ENCODE peak calls at places on chromosomes 12 and 14, in ten cellular contexts. One of them, this sample, is unnamed.

GRCh38 chr12:93177208-93178153 is 200.2 kb upstream of the NUDT4 start:
- DNase-seq in mesothelial cell of epicardium: no peak
- DNase-seq in stimulated activated CD4-positive, alpha-beta T cell treated with anti-CD3 and anti-CD28 coated beads, Interleukin-4, amount 100 ng/mL, for 24 hours: no peak
- DNase-seq in neural crest cell: no peak
- DNase-seq in iris pigment epithelial cell: peak
- DNase-seq in non-pigmented ciliary epithelial cell: no peak
- DNase-seq in NCI-H1105: no peak
- DNase-seq in small intestine: peak
- DNase-seq in activated CD8-positive, alpha-beta memory T cell treated with anti-CD3 and anti-CD28 coated beads, Interleukin-2, amount 50 U/mL, for 48 hours: no peak
- DNase-seq in NB4: no peak
- DNase-seq in this sample: peak

GRCh38 chr14:21647380-21647779 is 6.3 kb upstream of the OR4E2 start:
- DNase-seq in stimulated activated CD4-positive, alpha-beta T cell treated with anti-CD3 and anti-CD28 coated beads, Interleukin-4, amount 100 ng/mL, for 24 hours: no peak
- DNase-seq in mesothelial cell of epicardium: no peak
- DNase-seq in neural crest cell: no peak
- DNase-seq in NB4: no peak
- DNase-seq in NCI-H1105: no peak
- DNase-seq in iris pigment epithelial cell: peak
- DNase-seq in activated CD8-positive, alpha-beta memory T cell treated with anti-CD3 and anti-CD28 coated beads, Interleukin-2, amount 50 U/mL, for 48 hours: no peak
- DNase-seq in small intestine: no peak
- DNase-seq in non-pigmented ciliary epithelial cell: no peak
- DNase-seq in this sample: no peak

GRCh38 chr12:26507613-26508012 is 312.2 kb downstream of the SSPN start:
- DNase-seq in non-pigmented ciliary epithelial cell: no peak
- DNase-seq in small intestine: no peak
- DNase-seq in iris pigment epithelial cell: no peak
- DNase-seq in NB4: no peak
- DNase-seq in NCI-H1105: no peak
- DNase-seq in activated CD8-positive, alpha-beta memory T cell treated with anti-CD3 and anti-CD28 coated beads, Interleukin-2, amount 50 U/mL, for 48 hours: no peak
- DNase-seq in mesothelial cell of epicardium: no peak
- DNase-seq in stimulated activated CD4-positive, alpha-beta T cell treated with anti-CD3 and anti-CD28 coated beads, Interleukin-4, amount 100 ng/mL, for 24 hours: no peak
- DNase-seq in neural crest cell: no peak
- DNase-seq in this sample: no peak

GRCh38 chr14:77014004-77014604 is 14.4 kb downstream of the IRF2BPL start:
- DNase-seq in activated CD8-positive, alpha-beta memory T cell treated with anti-CD3 and anti-CD28 coated beads, Interleukin-2, amount 50 U/mL, for 48 hours: no peak
- DNase-seq in NCI-H1105: no peak
- DNase-seq in small intestine: no peak
- DNase-seq in NB4: no peak
- DNase-seq in iris pigment epithelial cell: peak
- DNase-seq in stimulated activated CD4-positive, alpha-beta T cell treated with anti-CD3 and anti-CD28 coated beads, Interleukin-4, amount 100 ng/mL, for 24 hours: no peak
- DNase-seq in mesothelial cell of epicardium: peak
- DNase-seq in neural crest cell: no peak
- DNase-seq in non-pigmented ciliary epithelial cell: no peak
- DNase-seq in this sample: peak

GRCh38 chr12:21527451-21528180 is 1.5 kb downstream of the SPX start:
- DNase-seq in non-pigmented ciliary epithelial cell: no peak
- DNase-seq in activated CD8-positive, alpha-beta memory T cell treated with anti-CD3 and anti-CD28 coated beads, Interleukin-2, amount 50 U/mL, for 48 hours: peak
- DNase-seq in NCI-H1105: peak
- DNase-seq in NB4: peak
- DNase-seq in neural crest cell: peak
- DNase-seq in stimulated activated CD4-positive, alpha-beta T cell treated with anti-CD3 and anti-CD28 coated beads, Interleukin-4, amount 100 ng/mL, for 24 hours: peak
- DNase-seq in mesothelial cell of epicardium: peak
- DNase-seq in small intestine: peak
- DNase-seq in iris pigment epithelial cell: peak
- DNase-seq in this sample: peak

GRCh38 chr12:20376984-20377383 is 8.6 kb downstream of the PDE3A start:
- DNase-seq in mesothelial cell of epicardium: no peak
- DNase-seq in activated CD8-positive, alpha-beta memory T cell treated with anti-CD3 and anti-CD28 coated beads, Interleukin-2, amount 50 U/mL, for 48 hours: no peak
- DNase-seq in non-pigmented ciliary epithelial cell: no peak
- DNase-seq in neural crest cell: no peak
- DNase-seq in small intestine: no peak
- DNase-seq in NB4: peak
- DNase-seq in iris pigment epithelial cell: peak
- DNase-seq in NCI-H1105: no peak
- DNase-seq in stimulated activated CD4-positive, alpha-beta T cell treated with anti-CD3 and anti-CD28 coated beads, Interleukin-4, amount 100 ng/mL, for 24 hours: no peak
- DNase-seq in this sample: peak

GRCh38 chr14:56686416-56686815 is 106.8 kb downstream of the TMEM260 start:
- DNase-seq in iris pigment epithelial cell: no peak
- DNase-seq in NB4: no peak
- DNase-seq in non-pigmented ciliary epithelial cell: no peak
- DNase-seq in neural crest cell: no peak
- DNase-seq in activated CD8-positive, alpha-beta memory T cell treated with anti-CD3 and anti-CD28 coated beads, Interleukin-2, amount 50 U/mL, for 48 hours: no peak
- DNase-seq in NCI-H1105: no peak
- DNase-seq in small intestine: no peak
- DNase-seq in mesothelial cell of epicardium: no peak
- DNase-seq in stimulated activated CD4-positive, alpha-beta T cell treated with anti-CD3 and anti-CD28 coated beads, Interleukin-4, amount 100 ng/mL, for 24 hours: no peak
- DNase-seq in this sample: no peak

GRCh38 chr14:99266181-99267178 is 5.5 kb downstream of the BCL11B start:
- DNase-seq in iris pigment epithelial cell: peak
- DNase-seq in non-pigmented ciliary epithelial cell: no peak
- DNase-seq in NCI-H1105: peak
- DNase-seq in neural crest cell: peak
- DNase-seq in stimulated activated CD4-positive, alpha-beta T cell treated with anti-CD3 and anti-CD28 coated beads, Interleukin-4, amount 100 ng/mL, for 24 hours: peak
- DNase-seq in mesothelial cell of epicardium: peak
- DNase-seq in small intestine: peak
- DNase-seq in activated CD8-positive, alpha-beta memory T cell treated with anti-CD3 and anti-CD28 coated beads, Interleukin-2, amount 50 U/mL, for 48 hours: peak
- DNase-seq in NB4: peak
- DNase-seq in this sample: peak

GRCh38 chr14:39169541-39169900 is 612 bp downstream of the TRAPPC6B start:
- DNase-seq in stimulated activated CD4-positive, alpha-beta T cell treated with anti-CD3 and anti-CD28 coated beads, Interleukin-4, amount 100 ng/mL, for 24 hours: no peak
- DNase-seq in activated CD8-positive, alpha-beta memory T cell treated with anti-CD3 and anti-CD28 coated beads, Interleukin-2, amount 50 U/mL, for 48 hours: no peak
- DNase-seq in neural crest cell: no peak
- DNase-seq in non-pigmented ciliary epithelial cell: no peak
- DNase-seq in mesothelial cell of epicardium: no peak
- DNase-seq in NCI-H1105: no peak
- DNase-seq in small intestine: peak
- DNase-seq in iris pigment epithelial cell: no peak
- DNase-seq in NB4: peak
- DNase-seq in this sample: no peak

GRCh38 chr12:119005085-119005484 is 23.7 kb downstream of the SRRM4 start:
- DNase-seq in non-pigmented ciliary epithelial cell: no peak
- DNase-seq in iris pigment epithelial cell: no peak
- DNase-seq in mesothelial cell of epicardium: no peak
- DNase-seq in NCI-H1105: no peak
- DNase-seq in NB4: no peak
- DNase-seq in stimulated activated CD4-positive, alpha-beta T cell treated with anti-CD3 and anti-CD28 coated beads, Interleukin-4, amount 100 ng/mL, for 24 hours: no peak
- DNase-seq in activated CD8-positive, alpha-beta memory T cell treated with anti-CD3 and anti-CD28 coated beads, Interleukin-2, amount 50 U/mL, for 48 hours: no peak
- DNase-seq in neural crest cell: no peak
- DNase-seq in small intestine: no peak
- DNase-seq in this sample: no peak

GRCh38 chr14:68146812-68147211 is 327.2 kb downstream of the RAD51B start:
- DNase-seq in iris pigment epithelial cell: peak
- DNase-seq in small intestine: no peak
- DNase-seq in non-pigmented ciliary epithelial cell: peak
- DNase-seq in NB4: no peak
- DNase-seq in NCI-H1105: no peak
- DNase-seq in neural crest cell: no peak
- DNase-seq in stimulated activated CD4-positive, alpha-beta T cell treated with anti-CD3 and anti-CD28 coated beads, Interleukin-4, amount 100 ng/mL, for 24 hours: no peak
- DNase-seq in activated CD8-positive, alpha-beta memory T cell treated with anti-CD3 and anti-CD28 coated beads, Interleukin-2, amount 50 U/mL, for 48 hours: no peak
- DNase-seq in mesothelial cell of epicardium: no peak
- DNase-seq in this sample: peak

GRCh38 chr12:124835652-124836410 is 27.8 kb downstream of the SCARB1 start:
- DNase-seq in NB4: no peak
- DNase-seq in neural crest cell: no peak
- DNase-seq in non-pigmented ciliary epithelial cell: no peak
- DNase-seq in NCI-H1105: no peak
- DNase-seq in small intestine: no peak
- DNase-seq in activated CD8-positive, alpha-beta memory T cell treated with anti-CD3 and anti-CD28 coated beads, Interleukin-2, amount 50 U/mL, for 48 hours: no peak
- DNase-seq in stimulated activated CD4-positive, alpha-beta T cell treated with anti-CD3 and anti-CD28 coated beads, Interleukin-4, amount 100 ng/mL, for 24 hours: no peak
- DNase-seq in iris pigment epithelial cell: no peak
- DNase-seq in mesothelial cell of epicardium: no peak
- DNase-seq in this sample: peak

GRCh38 chr14:106662947-106663346 is 1136.6 kb downstream of the TMEM121 start:
- DNase-seq in activated CD8-positive, alpha-beta memory T cell treated with anti-CD3 and anti-CD28 coated beads, Interleukin-2, amount 50 U/mL, for 48 hours: no peak
- DNase-seq in small intestine: no peak
- DNase-seq in NCI-H1105: no peak
- DNase-seq in stimulated activated CD4-positive, alpha-beta T cell treated with anti-CD3 and anti-CD28 coated beads, Interleukin-4, amount 100 ng/mL, for 24 hours: no peak
- DNase-seq in mesothelial cell of epicardium: no peak
- DNase-seq in neural crest cell: no peak
- DNase-seq in NB4: peak
- DNase-seq in iris pigment epithelial cell: no peak
- DNase-seq in non-pigmented ciliary epithelial cell: no peak
- DNase-seq in this sample: no peak

GRCh38 chr12:98955284-98955683 is 310.2 kb downstream of the APAF1 start:
- DNase-seq in small intestine: no peak
- DNase-seq in NB4: peak
- DNase-seq in iris pigment epithelial cell: peak
- DNase-seq in mesothelial cell of epicardium: no peak
- DNase-seq in neural crest cell: no peak
- DNase-seq in non-pigmented ciliary epithelial cell: no peak
- DNase-seq in activated CD8-positive, alpha-beta memory T cell treated with anti-CD3 and anti-CD28 coated beads, Interleukin-2, amount 50 U/mL, for 48 hours: no peak
- DNase-seq in stimulated activated CD4-positive, alpha-beta T cell treated with anti-CD3 and anti-CD28 coated beads, Interleukin-4, amount 100 ng/mL, for 24 hours: no peak
- DNase-seq in NCI-H1105: no peak
- DNase-seq in this sample: peak

GRCh38 chr14:103854017-103854808 is 6.8 kb upstream of the PPP1R13B start:
- DNase-seq in neural crest cell: no peak
- DNase-seq in small intestine: no peak
- DNase-seq in NB4: no peak
- DNase-seq in NCI-H1105: no peak
- DNase-seq in activated CD8-positive, alpha-beta memory T cell treated with anti-CD3 and anti-CD28 coated beads, Interleukin-2, amount 50 U/mL, for 48 hours: no peak
- DNase-seq in mesothelial cell of epicardium: no peak
- DNase-seq in stimulated activated CD4-positive, alpha-beta T cell treated with anti-CD3 and anti-CD28 coated beads, Interleukin-4, amount 100 ng/mL, for 24 hours: no peak
- DNase-seq in non-pigmented ciliary epithelial cell: no peak
- DNase-seq in iris pigment epithelial cell: no peak
- DNase-seq in this sample: no peak

GRCh38 chr12:122842505-122843405 is 7.5 kb downstream of the HIP1R start:
- DNase-seq in stimulated activated CD4-positive, alpha-beta T cell treated with anti-CD3 and anti-CD28 coated beads, Interleukin-4, amount 100 ng/mL, for 24 hours: no peak
- DNase-seq in non-pigmented ciliary epithelial cell: no peak
- DNase-seq in iris pigment epithelial cell: no peak
- DNase-seq in activated CD8-positive, alpha-beta memory T cell treated with anti-CD3 and anti-CD28 coated beads, Interleukin-2, amount 50 U/mL, for 48 hours: no peak
- DNase-seq in small intestine: no peak
- DNase-seq in neural crest cell: no peak
- DNase-seq in NCI-H1105: no peak
- DNase-seq in mesothelial cell of epicardium: no peak
- DNase-seq in NB4: no peak
- DNase-seq in this sample: no peak

GRCh38 chr14:85415015-85415712 is 114.8 kb upstream of the FLRT2 start:
- DNase-seq in NB4: no peak
- DNase-seq in NCI-H1105: peak
- DNase-seq in mesothelial cell of epicardium: peak
- DNase-seq in non-pigmented ciliary epithelial cell: peak
- DNase-seq in activated CD8-positive, alpha-beta memory T cell treated with anti-CD3 and anti-CD28 coated beads, Interleukin-2, amount 50 U/mL, for 48 hours: no peak
- DNase-seq in small intestine: peak
- DNase-seq in stimulated activated CD4-positive, alpha-beta T cell treated with anti-CD3 and anti-CD28 coated beads, Interleukin-4, amount 100 ng/mL, for 24 hours: no peak
- DNase-seq in iris pigment epithelial cell: peak
- DNase-seq in neural crest cell: no peak
- DNase-seq in this sample: peak

GRCh38 chr14:61145258-61145902 is 135.8 kb downstream of the TMEM30B start:
- DNase-seq in NCI-H1105: peak
- DNase-seq in non-pigmented ciliary epithelial cell: peak
- DNase-seq in mesothelial cell of epicardium: no peak
- DNase-seq in activated CD8-positive, alpha-beta memory T cell treated with anti-CD3 and anti-CD28 coated beads, Interleukin-2, amount 50 U/mL, for 48 hours: no peak
- DNase-seq in stimulated activated CD4-positive, alpha-beta T cell treated with anti-CD3 and anti-CD28 coated beads, Interleukin-4, amount 100 ng/mL, for 24 hours: no peak
- DNase-seq in iris pigment epithelial cell: peak
- DNase-seq in NB4: no peak
- DNase-seq in small intestine: no peak
- DNase-seq in neural crest cell: no peak
- DNase-seq in this sample: peak

GRCh38 chr14:62015945-62016344 is 253.7 kb downstream of the SNAPC1 start:
- DNase-seq in small intestine: no peak
- DNase-seq in stimulated activated CD4-positive, alpha-beta T cell treated with anti-CD3 and anti-CD28 coated beads, Interleukin-4, amount 100 ng/mL, for 24 hours: no peak
- DNase-seq in non-pigmented ciliary epithelial cell: peak
- DNase-seq in mesothelial cell of epicardium: no peak
- DNase-seq in activated CD8-positive, alpha-beta memory T cell treated with anti-CD3 and anti-CD28 coated beads, Interleukin-2, amount 50 U/mL, for 48 hours: no peak
- DNase-seq in neural crest cell: no peak
- DNase-seq in NB4: no peak
- DNase-seq in iris pigment epithelial cell: peak
- DNase-seq in NCI-H1105: peak
- DNase-seq in this sample: peak

GRCh38 chr12:75744607-75745256 is 233.3 kb upstream of the KRR1 start:
- DNase-seq in mesothelial cell of epicardium: no peak
- DNase-seq in iris pigment epithelial cell: no peak
- DNase-seq in small intestine: no peak
- DNase-seq in neural crest cell: no peak
- DNase-seq in NCI-H1105: no peak
- DNase-seq in non-pigmented ciliary epithelial cell: no peak
- DNase-seq in NB4: no peak
- DNase-seq in stimulated activated CD4-positive, alpha-beta T cell treated with anti-CD3 and anti-CD28 coated beads, Interleukin-4, amount 100 ng/mL, for 24 hours: no peak
- DNase-seq in activated CD8-positive, alpha-beta memory T cell treated with anti-CD3 and anti-CD28 coated beads, Interleukin-2, amount 50 U/mL, for 48 hours: no peak
- DNase-seq in this sample: no peak

GRCh38 chr12:28780960-28781359 is 368.1 kb upstream of the FAR2 start:
- DNase-seq in NCI-H1105: no peak
- DNase-seq in stimulated activated CD4-positive, alpha-beta T cell treated with anti-CD3 and anti-CD28 coated beads, Interleukin-4, amount 100 ng/mL, for 24 hours: no peak
- DNase-seq in non-pigmented ciliary epithelial cell: no peak
- DNase-seq in neural crest cell: no peak
- DNase-seq in NB4: no peak
- DNase-seq in activated CD8-positive, alpha-beta memory T cell treated with anti-CD3 and anti-CD28 coated beads, Interleukin-2, amount 50 U/mL, for 48 hours: no peak
- DNase-seq in small intestine: no peak
- DNase-seq in iris pigment epithelial cell: no peak
- DNase-seq in mesothelial cell of epicardium: no peak
- DNase-seq in this sample: no peak

GRCh38 chr14:30283822-30284446 is 275.0 kb upstream of the G2E3 start:
- DNase-seq in NCI-H1105: no peak
- DNase-seq in stimulated activated CD4-positive, alpha-beta T cell treated with anti-CD3 and anti-CD28 coated beads, Interleukin-4, amount 100 ng/mL, for 24 hours: peak
- DNase-seq in mesothelial cell of epicardium: no peak
- DNase-seq in iris pigment epithelial cell: peak
- DNase-seq in neural crest cell: peak
- DNase-seq in NB4: peak
- DNase-seq in non-pigmented ciliary epithelial cell: no peak
- DNase-seq in activated CD8-positive, alpha-beta memory T cell treated with anti-CD3 and anti-CD28 coated beads, Interleukin-2, amount 50 U/mL, for 48 hours: no peak
- DNase-seq in small intestine: peak
- DNase-seq in this sample: peak

GRCh38 chr12:6096527-6096926 is 27.9 kb downstream of the VWF start:
- DNase-seq in NB4: peak
- DNase-seq in activated CD8-positive, alpha-beta memory T cell treated with anti-CD3 and anti-CD28 coated beads, Interleukin-2, amount 50 U/mL, for 48 hours: no peak
- DNase-seq in NCI-H1105: no peak
- DNase-seq in small intestine: no peak
- DNase-seq in iris pigment epithelial cell: no peak
- DNase-seq in non-pigmented ciliary epithelial cell: no peak
- DNase-seq in neural crest cell: no peak
- DNase-seq in stimulated activated CD4-positive, alpha-beta T cell treated with anti-CD3 and anti-CD28 coated beads, Interleukin-4, amount 100 ng/mL, for 24 hours: no peak
- DNase-seq in mesothelial cell of epicardium: no peak
- DNase-seq in this sample: no peak

GRCh38 chr12:122837306-122838265 is 2.3 kb downstream of the HIP1R start:
- DNase-seq in mesothelial cell of epicardium: no peak
- DNase-seq in neural crest cell: no peak
- DNase-seq in NB4: no peak
- DNase-seq in activated CD8-positive, alpha-beta memory T cell treated with anti-CD3 and anti-CD28 coated beads, Interleukin-2, amount 50 U/mL, for 48 hours: no peak
- DNase-seq in small intestine: peak
- DNase-seq in stimulated activated CD4-positive, alpha-beta T cell treated with anti-CD3 and anti-CD28 coated beads, Interleukin-4, amount 100 ng/mL, for 24 hours: no peak
- DNase-seq in non-pigmented ciliary epithelial cell: no peak
- DNase-seq in iris pigment epithelial cell: no peak
- DNase-seq in NCI-H1105: no peak
- DNase-seq in this sample: no peak

GRCh38 chr14:73457050-73457934 is 1.1 kb downstream of the NUMB start:
- DNase-seq in small intestine: peak
- DNase-seq in activated CD8-positive, alpha-beta memory T cell treated with anti-CD3 and anti-CD28 coated beads, Interleukin-2, amount 50 U/mL, for 48 hours: peak
- DNase-seq in neural crest cell: peak
- DNase-seq in NB4: peak
- DNase-seq in stimulated activated CD4-positive, alpha-beta T cell treated with anti-CD3 and anti-CD28 coated beads, Interleukin-4, amount 100 ng/mL, for 24 hours: peak
- DNase-seq in non-pigmented ciliary epithelial cell: no peak
- DNase-seq in NCI-H1105: no peak
- DNase-seq in iris pigment epithelial cell: peak
- DNase-seq in mesothelial cell of epicardium: peak
- DNase-seq in this sample: no peak

GRCh38 chr12:52524898-52525591 is 4.9 kb upstream of the KRT5 start:
- DNase-seq in mesothelial cell of epicardium: peak
- DNase-seq in activated CD8-positive, alpha-beta memory T cell treated with anti-CD3 and anti-CD28 coated beads, Interleukin-2, amount 50 U/mL, for 48 hours: peak
- DNase-seq in neural crest cell: no peak
- DNase-seq in non-pigmented ciliary epithelial cell: no peak
- DNase-seq in stimulated activated CD4-positive, alpha-beta T cell treated with anti-CD3 and anti-CD28 coated beads, Interleukin-4, amount 100 ng/mL, for 24 hours: no peak
- DNase-seq in NCI-H1105: no peak
- DNase-seq in NB4: no peak
- DNase-seq in iris pigment epithelial cell: no peak
- DNase-seq in small intestine: no peak
- DNase-seq in this sample: no peak

GRCh38 chr12:54215990-54216579 is 27.3 kb upstream of the SMUG1 start:
- DNase-seq in activated CD8-positive, alpha-beta memory T cell treated with anti-CD3 and anti-CD28 coated beads, Interleukin-2, amount 50 U/mL, for 48 hours: peak
- DNase-seq in neural crest cell: no peak
- DNase-seq in NCI-H1105: no peak
- DNase-seq in iris pigment epithelial cell: no peak
- DNase-seq in NB4: peak
- DNase-seq in non-pigmented ciliary epithelial cell: no peak
- DNase-seq in stimulated activated CD4-positive, alpha-beta T cell treated with anti-CD3 and anti-CD28 coated beads, Interleukin-4, amount 100 ng/mL, for 24 hours: peak
- DNase-seq in mesothelial cell of epicardium: no peak
- DNase-seq in small intestine: no peak
- DNase-seq in this sample: no peak

GRCh38 chr12:123040106-123040505 is 59.6 kb downstream of the ARL6IP4 start:
- DNase-seq in NCI-H1105: no peak
- DNase-seq in activated CD8-positive, alpha-beta memory T cell treated with anti-CD3 and anti-CD28 coated beads, Interleukin-2, amount 50 U/mL, for 48 hours: no peak
- DNase-seq in stimulated activated CD4-positive, alpha-beta T cell treated with anti-CD3 and anti-CD28 coated beads, Interleukin-4, amount 100 ng/mL, for 24 hours: no peak
- DNase-seq in NB4: peak
- DNase-seq in non-pigmented ciliary epithelial cell: no peak
- DNase-seq in mesothelial cell of epicardium: no peak
- DNase-seq in neural crest cell: no peak
- DNase-seq in iris pigment epithelial cell: no peak
- DNase-seq in small intestine: no peak
- DNase-seq in this sample: peak